ENCODE peak calls at places on chromosomes 3 and 15, in four cellular contexts. One of them, this sample, is unnamed.

GRCh38 chr15:72197460-72198409 is at the start of gene GRAMD2A:
- DNase-seq in GM23248: peak; percentile 67
- DNase-seq in K562: no peak
- DNase-seq in astrocyte: peak; percentile 21
- DNase-seq in this sample: no peak

GRCh38 chr15:59662260-59662659 is 4.9 kb upstream of the GTF2A2 start:
- DNase-seq in GM23248: peak; percentile 89
- DNase-seq in K562: no peak
- DNase-seq in astrocyte: peak; percentile 47
- DNase-seq in this sample: no peak

GRCh38 chr3:18238721-18239331 is 186.3 kb downstream of the SATB1 start:
- DNase-seq in GM23248: no peak
- DNase-seq in K562: no peak
- DNase-seq in astrocyte: peak; percentile 67
- DNase-seq in this sample: no peak

GRCh38 chr15:83380026-83380425 is 67.1 kb upstream of the SH3GL3 start:
- DNase-seq in GM23248: peak; percentile 53
- DNase-seq in K562: no peak
- DNase-seq in astrocyte: peak; percentile 41
- DNase-seq in this sample: peak; percentile 84

GRCh38 chr15:88658972-88659931 is 20.4 kb downstream of the ISG20 start:
- DNase-seq in GM23248: peak; percentile 88
- DNase-seq in K562: no peak
- DNase-seq in astrocyte: peak; percentile 66
- DNase-seq in this sample: peak; percentile 58

GRCh38 chr3:70064194-70064787 is 64.8 kb downstream of the SAMMSON start:
- DNase-seq in GM23248: peak; percentile 55
- DNase-seq in K562: peak; percentile 8
- DNase-seq in astrocyte: no peak
- DNase-seq in this sample: no peak

GRCh38 chr15:31035610-31036009 is 44.2 kb upstream of the MTMR10 start:
- DNase-seq in GM23248: no peak
- DNase-seq in K562: no peak
- DNase-seq in astrocyte: no peak
- DNase-seq in this sample: no peak

GRCh38 chr3:138835177-138835757 is 539 bp upstream of the PIK3CB start:
- DNase-seq in GM23248: no peak
- DNase-seq in K562: no peak
- DNase-seq in astrocyte: no peak
- DNase-seq in this sample: no peak

GRCh38 chr3:468172-468571 is 271.6 kb downstream of the CHL1 start:
- DNase-seq in GM23248: peak; percentile 37
- DNase-seq in K562: peak; percentile 30
- DNase-seq in astrocyte: no peak
- DNase-seq in this sample: no peak

GRCh38 chr3:141183606-141184005 is 48.0 kb upstream of the PXYLP1 start:
- DNase-seq in GM23248: no peak
- DNase-seq in K562: no peak
- DNase-seq in astrocyte: no peak
- DNase-seq in this sample: no peak

GRCh38 chr15:101267320-101268104 is 9.8 kb downstream of the SELENOS start:
- DNase-seq in GM23248: peak; percentile 94
- DNase-seq in K562: no peak
- DNase-seq in astrocyte: peak; percentile 92
- DNase-seq in this sample: no peak

GRCh38 chr3:52090131-52090548 is 33.8 kb upstream of the DUSP7 start:
- DNase-seq in GM23248: peak; percentile 92
- DNase-seq in K562: no peak
- DNase-seq in astrocyte: peak; percentile 94
- DNase-seq in this sample: no peak

GRCh38 chr15:53918180-53919079 is 59.8 kb upstream of the UNC13C start:
- DNase-seq in GM23248: no peak
- DNase-seq in K562: no peak
- DNase-seq in astrocyte: no peak
- DNase-seq in this sample: no peak

GRCh38 chr3:5389057-5389456 is 201.6 kb downstream of the EDEM1 start:
- DNase-seq in GM23248: no peak
- DNase-seq in K562: no peak
- DNase-seq in astrocyte: no peak
- DNase-seq in this sample: peak; percentile 75

GRCh38 chr3:78912217-78912616 is 855.6 kb downstream of the ROBO1 start:
- DNase-seq in GM23248: no peak
- DNase-seq in K562: no peak
- DNase-seq in astrocyte: no peak
- DNase-seq in this sample: no peak

GRCh38 chr3:12400795-12401194 is 83.5 kb upstream of the TSEN2 start:
- DNase-seq in GM23248: peak; percentile 80
- DNase-seq in K562: no peak
- DNase-seq in astrocyte: peak; percentile 88
- DNase-seq in this sample: no peak

GRCh38 chr3:190261740-190262139 is 60.5 kb downstream of the CLDN1 start:
- DNase-seq in GM23248: no peak
- DNase-seq in K562: no peak
- DNase-seq in astrocyte: peak; percentile 16
- DNase-seq in this sample: no peak

GRCh38 chr3:65776494-65776893 is 262.2 kb downstream of the MAGI1 start:
- DNase-seq in GM23248: peak; percentile 73
- DNase-seq in K562: no peak
- DNase-seq in astrocyte: peak; percentile 40
- DNase-seq in this sample: no peak

GRCh38 chr3:44886561-44886960 is 12.2 kb downstream of the TGM4 start:
- DNase-seq in GM23248: peak; percentile 16
- DNase-seq in K562: no peak
- DNase-seq in astrocyte: peak; percentile 9
- DNase-seq in this sample: peak; percentile 82

GRCh38 chr15:96316953-96317629 is 13.4 kb upstream of the NR2F2 start:
- DNase-seq in GM23248: no peak
- DNase-seq in K562: no peak
- DNase-seq in astrocyte: no peak
- DNase-seq in this sample: no peak

GRCh38 chr3:107344722-107345121 is 32.5 kb upstream of the CCDC54 start:
- DNase-seq in GM23248: peak; percentile 30
- DNase-seq in K562: no peak
- DNase-seq in astrocyte: peak; percentile 18
- DNase-seq in this sample: no peak

GRCh38 chr15:61173899-61174689 is 55.0 kb downstream of the RORA start:
- DNase-seq in GM23248: no peak
- DNase-seq in K562: no peak
- DNase-seq in astrocyte: no peak
- DNase-seq in this sample: no peak

GRCh38 chr3:19825175-19825574 is 108.8 kb downstream of the EFHB start:
- DNase-seq in GM23248: no peak
- DNase-seq in K562: no peak
- DNase-seq in astrocyte: no peak
- DNase-seq in this sample: no peak

GRCh38 chr3:185210621-185211157 is 43.2 kb downstream of the EHHADH start:
- DNase-seq in GM23248: no peak
- DNase-seq in K562: no peak
- DNase-seq in astrocyte: no peak
- DNase-seq in this sample: no peak

GRCh38 chr15:101063891-101064794 is 145.0 kb downstream of the LRRK1 start:
- DNase-seq in GM23248: no peak
- DNase-seq in K562: no peak
- DNase-seq in astrocyte: peak; percentile 39
- DNase-seq in this sample: no peak

GRCh38 chr15:89751748-89752147 is 699 bp upstream of the MESP1 start:
- DNase-seq in GM23248: no peak
- DNase-seq in K562: no peak
- DNase-seq in astrocyte: no peak
- DNase-seq in this sample: peak; percentile 97

GRCh38 chr15:89749526-89749925 is 1.5 kb downstream of the MESP1 start:
- DNase-seq in GM23248: no peak
- DNase-seq in K562: no peak
- DNase-seq in astrocyte: no peak
- DNase-seq in this sample: no peak

GRCh38 chr15:89749059-89749458 is 2.0 kb downstream of the MESP1 start:
- DNase-seq in GM23248: no peak
- DNase-seq in K562: no peak
- DNase-seq in astrocyte: no peak
- DNase-seq in this sample: no peak

GRCh38 chr15:89749951-89750559 is 994 bp downstream of the MESP1 start:
- DNase-seq in GM23248: no peak
- DNase-seq in K562: no peak
- DNase-seq in astrocyte: no peak
- DNase-seq in this sample: no peak

GRCh38 chr15:89750560-89751542 is at the start of gene MESP1:
- DNase-seq in GM23248: peak; percentile 97
- DNase-seq in K562: peak; percentile 95
- DNase-seq in astrocyte: peak; percentile 67
- DNase-seq in this sample: peak; percentile 81
- TF ChIP-seq EZH2 in GM23248: no peak
- TF ChIP-seq EZH2 in K562: no peak
- TF ChIP-seq EZH2 in astrocyte: no peak
- TF ChIP-seq EZH2 in this sample: no peak

GRCh38 chr3:72437666-72438065 is 410.6 kb downstream of the SHQ1 start:
- DNase-seq in GM23248: no peak
- DNase-seq in K562: no peak
- DNase-seq in astrocyte: no peak
- DNase-seq in this sample: no peak

GRCh38 chr3:72440491-72440890 is 407.8 kb downstream of the SHQ1 start:
- DNase-seq in GM23248: no peak
- DNase-seq in K562: no peak
- DNase-seq in astrocyte: no peak
- DNase-seq in this sample: no peak

GRCh38 chr3:72438072-72438471 is 410.2 kb downstream of the SHQ1 start:
- DNase-seq in GM23248: no peak
- DNase-seq in K562: no peak
- DNase-seq in astrocyte: no peak
- DNase-seq in this sample: no peak

GRCh38 chr3:72441284-72441994 is 406.8 kb downstream of the SHQ1 start:
- DNase-seq in GM23248: peak; percentile 26
- DNase-seq in K562: no peak
- DNase-seq in astrocyte: peak; percentile 26
- DNase-seq in this sample: no peak

DNA sequence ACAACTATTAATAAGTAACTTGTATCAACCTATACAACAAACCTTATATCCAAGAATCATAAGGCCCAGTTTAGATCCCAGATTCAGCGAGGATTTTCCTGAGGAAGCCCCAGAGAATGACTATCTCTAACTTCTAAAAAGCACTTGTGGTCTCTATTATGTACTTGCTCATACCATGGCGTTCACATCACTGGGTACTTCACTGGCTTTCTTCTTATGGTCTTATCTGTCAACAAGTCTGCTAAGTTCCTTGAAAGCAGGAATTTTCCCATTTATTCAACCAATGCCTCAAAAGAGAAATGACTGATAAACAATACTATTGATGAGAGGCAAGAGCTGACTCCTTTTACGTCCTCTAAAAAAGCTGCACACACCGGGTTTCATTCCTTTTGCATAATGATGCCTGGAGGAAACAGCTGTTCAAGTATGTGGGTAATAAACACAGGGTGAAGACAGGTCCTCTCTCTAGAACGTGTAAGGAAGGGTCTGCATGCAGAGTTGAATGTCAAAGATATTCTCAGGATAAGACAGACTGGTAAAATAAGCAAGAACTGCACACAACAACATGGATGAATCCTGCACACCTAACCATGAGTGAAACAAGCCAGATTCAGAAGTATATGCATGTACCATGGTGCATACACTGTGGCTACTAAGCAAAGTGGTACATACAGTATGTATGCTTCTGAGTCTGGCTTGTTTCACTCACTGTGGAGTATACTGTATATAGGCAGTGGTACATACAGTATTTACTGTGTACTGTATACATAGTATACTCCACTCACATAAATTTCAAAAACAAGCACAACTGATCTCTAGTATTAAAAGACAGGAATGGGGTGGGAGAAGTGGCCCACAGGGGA is 408.7 kb downstream of the SHQ1 start:
- DNase-seq in GM23248: no peak
- DNase-seq in K562: no peak
- DNase-seq in astrocyte: peak; percentile 50
- DNase-seq in this sample: no peak
- H4K20me1 ChIP-seq in GM23248: peaks cover 33% of the 10 kb centered on the region
- H4K20me1 ChIP-seq in K562: peaks cover 51% of the 10 kb centered on the region
- H4K20me1 ChIP-seq in astrocyte: peaks cover 99% of the 10 kb centered on the region
- H4K20me1 ChIP-seq in this sample: peaks cover 27% of the 10 kb centered on the region

DNA sequence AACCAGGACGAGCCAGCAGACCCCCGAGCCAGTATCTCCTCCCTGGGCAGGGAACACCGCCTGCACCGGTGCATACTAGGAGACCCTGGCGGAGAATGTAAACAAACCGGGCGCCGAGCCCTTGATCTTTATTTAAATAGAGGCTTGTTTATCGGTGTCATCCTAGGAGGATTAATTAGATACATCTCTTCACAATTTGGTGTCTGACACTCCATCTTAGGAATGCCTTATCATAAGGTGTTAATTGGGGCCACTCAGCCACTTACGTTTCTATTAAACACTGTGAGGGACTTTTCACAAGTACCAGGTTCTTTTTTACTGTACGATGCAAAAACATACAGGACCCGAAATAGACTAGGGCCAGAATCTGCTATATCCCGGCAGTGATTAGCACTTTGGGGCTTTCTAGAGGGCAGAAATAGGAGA is 8.0 kb downstream of the EOMES start:
- DNase-seq in GM23248: no peak
- DNase-seq in K562: no peak
- DNase-seq in astrocyte: no peak
- DNase-seq in this sample: no peak
- TF ChIP-seq EZH2 in GM23248: peak; percentile 55
- TF ChIP-seq EZH2 in K562: no peak
- TF ChIP-seq EZH2 in astrocyte: no peak
- TF ChIP-seq EZH2 in this sample: no peak

GRCh38 chr3:73622135-73622534 is 2.6 kb downstream of the PDZRN3 start:
- DNase-seq in GM23248: peak; percentile 65
- DNase-seq in K562: no peak
- DNase-seq in astrocyte: no peak
- DNase-seq in this sample: no peak
- H4K20me1 ChIP-seq in GM23248: no peaks in the 10 kb centered on the region
- H4K20me1 ChIP-seq in K562: no peaks in the 10 kb centered on the region
- H4K20me1 ChIP-seq in astrocyte: peaks cover 6% of the 10 kb centered on the region
- H4K20me1 ChIP-seq in this sample: no peaks in the 10 kb centered on the region

This sample was measured in PC-9.